ENCODE peak calls at places on chromosomes 11 and 22, in seven cellular contexts. One of them, this sample, is unnamed.

GRCh38 chr22:21568207-21569075 is 927 bp downstream of the UBE2L3 start:
- DNase-seq in cardiac muscle cell: peak
- DNase-seq in PC-9: no peak
- DNase-seq in astrocyte of the spinal cord: peak
- DNase-seq in HL-60: peak
- DNase-seq in WERI-Rb-1: peak
- DNase-seq in OCI-LY7: peak
- DNase-seq in this sample: no peak

GRCh38 chr11:31060880-31061279 is 308.7 kb downstream of the DCDC1 start:
- DNase-seq in cardiac muscle cell: peak
- DNase-seq in PC-9: no peak
- DNase-seq in astrocyte of the spinal cord: peak
- DNase-seq in HL-60: no peak
- DNase-seq in WERI-Rb-1: no peak
- DNase-seq in OCI-LY7: no peak
- DNase-seq in this sample: no peak

GRCh38 chr11:121467965-121468364 is 15.2 kb upstream of the SORL1-AS1 start:
- DNase-seq in cardiac muscle cell: no peak
- DNase-seq in PC-9: no peak
- DNase-seq in astrocyte of the spinal cord: no peak
- DNase-seq in HL-60: no peak
- DNase-seq in WERI-Rb-1: peak
- DNase-seq in OCI-LY7: no peak
- DNase-seq in this sample: peak

GRCh38 chr11:33893711-33894401 is 2.0 kb upstream of the LMO2 start:
- DNase-seq in cardiac muscle cell: peak
- DNase-seq in PC-9: no peak
- DNase-seq in astrocyte of the spinal cord: no peak
- DNase-seq in HL-60: peak
- DNase-seq in WERI-Rb-1: peak
- DNase-seq in OCI-LY7: peak
- DNase-seq in this sample: peak

GRCh38 chr11:121249039-121249663 is 43.4 kb upstream of the SC5D start:
- DNase-seq in cardiac muscle cell: peak
- DNase-seq in PC-9: no peak
- DNase-seq in astrocyte of the spinal cord: peak
- DNase-seq in HL-60: no peak
- DNase-seq in WERI-Rb-1: no peak
- DNase-seq in OCI-LY7: peak
- DNase-seq in this sample: peak

GRCh38 chr11:4593739-4594138 is at the start of gene OR52I1:
- DNase-seq in cardiac muscle cell: no peak
- DNase-seq in PC-9: no peak
- DNase-seq in astrocyte of the spinal cord: no peak
- DNase-seq in HL-60: no peak
- DNase-seq in WERI-Rb-1: no peak
- DNase-seq in OCI-LY7: no peak
- DNase-seq in this sample: no peak

GRCh38 chr22:50524664-50525103 is 714 bp downstream of the SCO2 start:
- DNase-seq in cardiac muscle cell: no peak
- DNase-seq in PC-9: no peak
- DNase-seq in astrocyte of the spinal cord: peak
- DNase-seq in HL-60: peak
- DNase-seq in WERI-Rb-1: no peak
- DNase-seq in OCI-LY7: peak
- DNase-seq in this sample: no peak

GRCh38 chr22:44389181-44389580 is 76.4 kb upstream of the SHISAL1 start:
- DNase-seq in cardiac muscle cell: no peak
- DNase-seq in PC-9: no peak
- DNase-seq in astrocyte of the spinal cord: no peak
- DNase-seq in HL-60: no peak
- DNase-seq in WERI-Rb-1: no peak
- DNase-seq in OCI-LY7: no peak
- DNase-seq in this sample: no peak

GRCh38 chr11:61728940-61729219 is 23.6 kb upstream of the MYRF start:
- DNase-seq in cardiac muscle cell: peak
- DNase-seq in PC-9: peak
- DNase-seq in astrocyte of the spinal cord: peak
- DNase-seq in HL-60: no peak
- DNase-seq in WERI-Rb-1: no peak
- DNase-seq in OCI-LY7: no peak
- DNase-seq in this sample: peak

GRCh38 chr11:47257518-47258316 is at the start of gene NR1H3:
- DNase-seq in cardiac muscle cell: peak
- DNase-seq in PC-9: peak
- DNase-seq in astrocyte of the spinal cord: peak
- DNase-seq in HL-60: no peak
- DNase-seq in WERI-Rb-1: peak
- DNase-seq in OCI-LY7: peak
- DNase-seq in this sample: peak

GRCh38 chr11:64799256-64799924 is 3.6 kb downstream of the MAP4K2 start:
- DNase-seq in cardiac muscle cell: no peak
- DNase-seq in PC-9: no peak
- DNase-seq in astrocyte of the spinal cord: no peak
- DNase-seq in HL-60: no peak
- DNase-seq in WERI-Rb-1: no peak
- DNase-seq in OCI-LY7: peak
- DNase-seq in this sample: peak

GRCh38 chr11:97118756-97119155 is 728.9 kb downstream of the JRKL start:
- DNase-seq in cardiac muscle cell: no peak
- DNase-seq in PC-9: no peak
- DNase-seq in astrocyte of the spinal cord: no peak
- DNase-seq in HL-60: no peak
- DNase-seq in WERI-Rb-1: no peak
- DNase-seq in OCI-LY7: no peak
- DNase-seq in this sample: no peak

GRCh38 chr11:9053631-9054030 is 37.8 kb downstream of the SCUBE2 start:
- DNase-seq in cardiac muscle cell: peak
- DNase-seq in PC-9: no peak
- DNase-seq in astrocyte of the spinal cord: no peak
- DNase-seq in HL-60: no peak
- DNase-seq in WERI-Rb-1: no peak
- DNase-seq in OCI-LY7: no peak
- DNase-seq in this sample: no peak

GRCh38 chr11:1302041-1302460 is 7.4 kb downstream of the TOLLIP start:
- DNase-seq in cardiac muscle cell: no peak
- DNase-seq in PC-9: no peak
- DNase-seq in astrocyte of the spinal cord: no peak
- DNase-seq in HL-60: no peak
- DNase-seq in WERI-Rb-1: no peak
- DNase-seq in OCI-LY7: no peak
- DNase-seq in this sample: no peak

GRCh38 chr11:99568808-99569207 is 548.1 kb downstream of the CNTN5 start:
- DNase-seq in cardiac muscle cell: no peak
- DNase-seq in PC-9: no peak
- DNase-seq in astrocyte of the spinal cord: no peak
- DNase-seq in HL-60: no peak
- DNase-seq in WERI-Rb-1: no peak
- DNase-seq in OCI-LY7: no peak
- DNase-seq in this sample: no peak

GRCh38 chr22:40346178-40347064 is at the start of gene ADSL:
- DNase-seq in cardiac muscle cell: peak
- DNase-seq in PC-9: peak
- DNase-seq in astrocyte of the spinal cord: peak
- DNase-seq in HL-60: peak
- DNase-seq in WERI-Rb-1: peak
- DNase-seq in OCI-LY7: peak
- DNase-seq in this sample: peak

GRCh38 chr11:65591939-65592814 is 3.4 kb downstream of the KCNK7 start:
- DNase-seq in cardiac muscle cell: peak
- DNase-seq in PC-9: no peak
- DNase-seq in astrocyte of the spinal cord: peak
- DNase-seq in HL-60: no peak
- DNase-seq in WERI-Rb-1: no peak
- DNase-seq in OCI-LY7: no peak
- DNase-seq in this sample: no peak

GRCh38 chr11:38006466-38006865 is 1408.4 kb upstream of the RAG2 start:
- DNase-seq in cardiac muscle cell: no peak
- DNase-seq in PC-9: no peak
- DNase-seq in astrocyte of the spinal cord: no peak
- DNase-seq in HL-60: no peak
- DNase-seq in WERI-Rb-1: no peak
- DNase-seq in OCI-LY7: no peak
- DNase-seq in this sample: no peak

GRCh38 chr11:34411786-34412185 is 26.9 kb upstream of the CAT start:
- DNase-seq in cardiac muscle cell: no peak
- DNase-seq in PC-9: no peak
- DNase-seq in astrocyte of the spinal cord: no peak
- DNase-seq in HL-60: no peak
- DNase-seq in WERI-Rb-1: no peak
- DNase-seq in OCI-LY7: no peak
- DNase-seq in this sample: no peak

GRCh38 chr11:31160504-31161422 is 208.8 kb downstream of the DCDC1 start:
- DNase-seq in cardiac muscle cell: no peak
- DNase-seq in PC-9: no peak
- DNase-seq in astrocyte of the spinal cord: no peak
- DNase-seq in HL-60: no peak
- DNase-seq in WERI-Rb-1: no peak
- DNase-seq in OCI-LY7: peak
- DNase-seq in this sample: no peak

GRCh38 chr11:134599180-134599810 is 187.3 kb upstream of the B3GAT1 start:
- DNase-seq in cardiac muscle cell: no peak
- DNase-seq in PC-9: no peak
- DNase-seq in astrocyte of the spinal cord: no peak
- DNase-seq in HL-60: no peak
- DNase-seq in WERI-Rb-1: no peak
- DNase-seq in OCI-LY7: no peak
- DNase-seq in this sample: no peak

GRCh38 chr11:125441648-125442410 is 54.2 kb downstream of the FEZ1 start:
- DNase-seq in cardiac muscle cell: no peak
- DNase-seq in PC-9: no peak
- DNase-seq in astrocyte of the spinal cord: no peak
- DNase-seq in HL-60: no peak
- DNase-seq in WERI-Rb-1: no peak
- DNase-seq in OCI-LY7: no peak
- DNase-seq in this sample: no peak

GRCh38 chr22:40180403-40180802 is 2.7 kb downstream of the TNRC6B start:
- DNase-seq in cardiac muscle cell: no peak
- DNase-seq in PC-9: no peak
- DNase-seq in astrocyte of the spinal cord: no peak
- DNase-seq in HL-60: no peak
- DNase-seq in WERI-Rb-1: no peak
- DNase-seq in OCI-LY7: no peak
- DNase-seq in this sample: no peak

GRCh38 chr11:131945695-131946094 is 575.3 kb downstream of the NTM start:
- DNase-seq in cardiac muscle cell: no peak
- DNase-seq in PC-9: no peak
- DNase-seq in astrocyte of the spinal cord: no peak
- DNase-seq in HL-60: no peak
- DNase-seq in WERI-Rb-1: no peak
- DNase-seq in OCI-LY7: no peak
- DNase-seq in this sample: no peak

GRCh38 chr22:32752326-32752725 is 49.2 kb upstream of the TIMP3 start:
- DNase-seq in cardiac muscle cell: no peak
- DNase-seq in PC-9: no peak
- DNase-seq in astrocyte of the spinal cord: no peak
- DNase-seq in HL-60: no peak
- DNase-seq in WERI-Rb-1: no peak
- DNase-seq in OCI-LY7: no peak
- DNase-seq in this sample: no peak

GRCh38 chr22:45268958-45269844 is 15.5 kb upstream of the UPK3A start:
- DNase-seq in cardiac muscle cell: peak
- DNase-seq in PC-9: peak
- DNase-seq in astrocyte of the spinal cord: peak
- DNase-seq in HL-60: peak
- DNase-seq in WERI-Rb-1: peak
- DNase-seq in OCI-LY7: peak
- DNase-seq in this sample: peak

GRCh38 chr11:13429836-13430235 is 33.2 kb downstream of the BTBD10 start:
- DNase-seq in cardiac muscle cell: no peak
- DNase-seq in PC-9: no peak
- DNase-seq in astrocyte of the spinal cord: no peak
- DNase-seq in HL-60: no peak
- DNase-seq in WERI-Rb-1: no peak
- DNase-seq in OCI-LY7: no peak
- DNase-seq in this sample: no peak
- TF ChIP-seq CTCF in cardiac muscle cell: no peak
- TF ChIP-seq CTCF in PC-9: no peak
- TF ChIP-seq CTCF in astrocyte of the spinal cord: no peak
- TF ChIP-seq CTCF in HL-60: no peak
- TF ChIP-seq CTCF in WERI-Rb-1: no peak
- TF ChIP-seq CTCF in OCI-LY7: no peak
- TF ChIP-seq CTCF in this sample: no peak

GRCh38 chr11:111978028-111978771 is 41.1 kb downstream of the DIXDC1 start:
- DNase-seq in cardiac muscle cell: peak
- DNase-seq in PC-9: no peak
- DNase-seq in astrocyte of the spinal cord: peak
- DNase-seq in HL-60: no peak
- DNase-seq in WERI-Rb-1: peak
- DNase-seq in OCI-LY7: no peak
- DNase-seq in this sample: no peak
- TF ChIP-seq CTCF in cardiac muscle cell: no peak
- TF ChIP-seq CTCF in PC-9: no peak
- TF ChIP-seq CTCF in astrocyte of the spinal cord: no peak
- TF ChIP-seq CTCF in HL-60: no peak
- TF ChIP-seq CTCF in WERI-Rb-1: no peak
- TF ChIP-seq CTCF in OCI-LY7: no peak
- TF ChIP-seq CTCF in this sample: no peak

GRCh38 chr11:15006139-15006759 is 34.1 kb upstream of the CALCA start:
- DNase-seq in cardiac muscle cell: peak
- DNase-seq in PC-9: no peak
- DNase-seq in astrocyte of the spinal cord: peak
- DNase-seq in HL-60: peak
- DNase-seq in WERI-Rb-1: no peak
- DNase-seq in OCI-LY7: peak
- DNase-seq in this sample: peak
- TF ChIP-seq CTCF in cardiac muscle cell: peak
- TF ChIP-seq CTCF in PC-9: peak
- TF ChIP-seq CTCF in astrocyte of the spinal cord: peak
- TF ChIP-seq CTCF in HL-60: no peak
- TF ChIP-seq CTCF in WERI-Rb-1: peak
- TF ChIP-seq CTCF in OCI-LY7: peak
- TF ChIP-seq CTCF in this sample: no peak

GRCh38 chr11:57483570-57483934 is 23.2 kb downstream of the RTN4RL2 start:
- DNase-seq in cardiac muscle cell: no peak
- DNase-seq in PC-9: no peak
- DNase-seq in astrocyte of the spinal cord: no peak
- DNase-seq in HL-60: no peak
- DNase-seq in WERI-Rb-1: no peak
- DNase-seq in OCI-LY7: no peak
- DNase-seq in this sample: no peak

GRCh38 chr11:57484141-57484710 is 23.9 kb downstream of the RTN4RL2 start:
- DNase-seq in cardiac muscle cell: no peak
- DNase-seq in PC-9: no peak
- DNase-seq in astrocyte of the spinal cord: no peak
- DNase-seq in HL-60: peak
- DNase-seq in WERI-Rb-1: no peak
- DNase-seq in OCI-LY7: peak
- DNase-seq in this sample: peak

GRCh38 chr11:57481315-57481714 is 21.0 kb downstream of the RTN4RL2 start:
- DNase-seq in cardiac muscle cell: no peak
- DNase-seq in PC-9: no peak
- DNase-seq in astrocyte of the spinal cord: no peak
- DNase-seq in HL-60: no peak
- DNase-seq in WERI-Rb-1: no peak
- DNase-seq in OCI-LY7: no peak
- DNase-seq in this sample: no peak

GRCh38 chr11:57481915-57482781 is 21.8 kb downstream of the RTN4RL2 start:
- DNase-seq in cardiac muscle cell: no peak
- DNase-seq in PC-9: no peak
- DNase-seq in astrocyte of the spinal cord: no peak
- DNase-seq in HL-60: no peak
- DNase-seq in WERI-Rb-1: no peak
- DNase-seq in OCI-LY7: no peak
- DNase-seq in this sample: no peak

GRCh38 chr11:57482782-57483569 is 22.6 kb downstream of the RTN4RL2 start:
- DNase-seq in cardiac muscle cell: peak
- DNase-seq in PC-9: peak
- DNase-seq in astrocyte of the spinal cord: no peak
- DNase-seq in HL-60: peak
- DNase-seq in WERI-Rb-1: peak
- DNase-seq in OCI-LY7: peak
- DNase-seq in this sample: peak
- TF ChIP-seq CTCF in cardiac muscle cell: peak
- TF ChIP-seq CTCF in PC-9: peak
- TF ChIP-seq CTCF in astrocyte of the spinal cord: peak
- TF ChIP-seq CTCF in HL-60: no peak
- TF ChIP-seq CTCF in WERI-Rb-1: peak
- TF ChIP-seq CTCF in OCI-LY7: peak
- TF ChIP-seq CTCF in this sample: peak